ENCODE peak calls at places on chromosomes 16 and 17, in nine cellular contexts. I is IMR-90; B is caudate nucleus; A is OCI-LY7; M is PC-3; S is dorsolateral prefrontal cortex; F is A549; L is naive thymus-derived CD4-positive, alpha-beta T cell; U is right cardiac atrium. R is an unnamed sample.

GRCh38 chr16:9077001-9077809 is 14.2 kb upstream of the HAPSTR1 start:
- DNase-seq in I (peak; percentile 88), S (no peak), L (no peak), F (peak; percentile 79), M (peak; percentile 64), B (no peak), A (peak; percentile 56), U (no peak), R (no peak)

GRCh38 chr16:73172621-73173312 is 124.8 kb upstream of the ZFHX3 start:
- DNase-seq in A (no peak), L (no peak), I (peak; percentile 91), S (no peak), B (no peak), M (peak; percentile 65), U (peak; percentile 92), F (no peak), R (no peak)

GRCh38 chr16:85348921-85349334 is 236.7 kb upstream of the CIBAR2 start:
- DNase-seq in U (peak; percentile 43), F (no peak), M (no peak), A (no peak), L (no peak), S (no peak), B (no peak), I (no peak), R (no peak)

GRCh38 chr16:1305823-1306222 is 3.6 kb upstream of the UBE2I start:
- DNase-seq in F (no peak), A (no peak), I (no peak), B (no peak), U (no peak), M (no peak), S (no peak), L (no peak), R (no peak)

GRCh38 chr17:60086822-60087591 is 8.3 kb upstream of the HEATR6 start:
- DNase-seq in U (no peak), M (no peak), I (peak; percentile 72), A (no peak), L (no peak), F (peak; percentile 29), B (no peak), S (no peak), R (no peak)

GRCh38 chr16:85935957-85936760 is 37.2 kb downstream of the IRF8 start:
- DNase-seq in F (no peak), S (no peak), B (no peak), M (no peak), A (peak; percentile 72), U (no peak), L (peak; percentile 80), I (no peak), R (no peak)

GRCh38 chr17:82613283-82614094 is 34.8 kb downstream of the WDR45B start:
- DNase-seq in S (no peak), M (no peak), I (no peak), F (no peak), A (no peak), U (peak; percentile 70), L (no peak), B (no peak), R (no peak)

GRCh38 chr16:30628628-30629342 is 18.6 kb upstream of the ZNF689 start:
- DNase-seq in I (peak; percentile 68), A (peak; percentile 84), S (peak; percentile 91), U (peak; percentile 95), M (peak; percentile 84), L (peak; percentile 84), B (peak; percentile 42), F (peak; percentile 86), R (peak; percentile 88)

GRCh38 chr16:11796227-11797165 is 562 bp downstream of the ZC3H7A start:
- DNase-seq in A (peak; percentile 31), M (peak; percentile 11), I (peak; percentile 44), L (peak; percentile 39), S (peak; percentile 52), U (peak; percentile 89), B (peak; percentile 14), F (peak; percentile 47), R (peak; percentile 51)

GRCh38 chr17:62705116-62705515 is 77.6 kb downstream of the MRC2 start:
- DNase-seq in B (no peak), I (no peak), A (no peak), S (no peak), L (no peak), U (no peak), M (no peak), F (no peak), R (peak; percentile 49)

GRCh38 chr16:9090101-9090959 is 1.1 kb upstream of the HAPSTR1 start:
- DNase-seq in S (peak; percentile 34), M (peak; percentile 12), L (peak; percentile 38), U (peak; percentile 82), F (no peak), I (no peak), A (peak; percentile 45), B (no peak), R (peak; percentile 32)

GRCh38 chr17:44546711-44547606 is 10.3 kb upstream of the FZD2 start:
- DNase-seq in S (no peak), F (no peak), B (no peak), A (no peak), I (peak; percentile 73), U (no peak), M (peak; percentile 64), L (no peak), R (no peak)

GRCh38 chr16:70688266-70688742 is 2.5 kb upstream of the MTSS2 start:
- DNase-seq in L (no peak), F (no peak), U (peak; percentile 92), S (peak; percentile 90), B (peak; percentile 63), A (no peak), M (no peak), I (peak; percentile 59), R (peak; percentile 84)

GRCh38 chr17:75518983-75519540 is 2.7 kb downstream of the TSEN54 start:
- DNase-seq in M (no peak), A (no peak), L (no peak), S (no peak), B (no peak), F (no peak), U (peak; percentile 44), I (no peak), R (no peak)

GRCh38 chr16:81623365-81624102 is 155.6 kb upstream of the PLCG2 start:
- DNase-seq in F (peak; percentile 65), A (peak; percentile 72), U (no peak), I (peak; percentile 43), M (peak; percentile 54), L (peak; percentile 40), B (no peak), S (no peak), R (no peak)

GRCh38 chr17:40910441-40910841 is 25.4 kb upstream of the KRT20 start:
- DNase-seq in B (no peak), F (no peak), S (no peak), L (no peak), I (peak; percentile 55), A (no peak), U (no peak), M (peak; percentile 31), R (no peak)

GRCh38 chr17:48595107-48595999 is 1.8 kb upstream of the HOXB5 start:
- DNase-seq in M (no peak), I (peak; percentile 53), F (no peak), A (no peak), U (peak; percentile 7), B (no peak), L (no peak), S (no peak), R (no peak)
- H3K27ac ChIP-seq in M (no peak overlapping the region), I (peak overlapping the region; percentile 99), F (no peak overlapping the region), A (no peak overlapping the region), U (no peak overlapping the region), B (no peak overlapping the region), L (no peak overlapping the region), S (no peak overlapping the region), R (no peak overlapping the region)

GRCh38 chr17:489758-490329 is 137.2 kb upstream of the RPH3AL start:
- DNase-seq in I (peak; percentile 44), A (peak; percentile 69), M (no peak), B (no peak), U (peak; percentile 76), S (no peak), F (peak; percentile 67), L (peak; percentile 80), R (no peak)
- H3K27ac ChIP-seq in I (peak overlapping the region; percentile 54), A (peak overlapping the region; percentile 78), M (no peak overlapping the region), B (no peak overlapping the region), U (peak overlapping the region; percentile 16), S (peak overlapping the region; percentile 10), F (peak overlapping the region; percentile 72), L (peak overlapping the region; percentile 83), R (no peak overlapping the region)

GRCh38 chr16:15858921-15859668 is 2.3 kb upstream of the MYH11 start:
- DNase-seq in S (no peak), A (no peak), L (no peak), F (no peak), M (no peak), B (no peak), U (no peak), I (no peak), R (no peak)

GRCh38 chr16:15857779-15858560 is 1.1 kb upstream of the MYH11 start:
- DNase-seq in U (peak; percentile 82), I (peak; percentile 50), L (no peak), B (no peak), S (no peak), A (no peak), M (no peak), F (no peak), R (no peak)

GRCh38 chr16:15865742-15866141 is 8.9 kb upstream of the MYH11 start:
- DNase-seq in M (no peak), I (peak; percentile 73), F (no peak), A (no peak), B (no peak), U (no peak), S (no peak), L (no peak), R (no peak)

GRCh38 chr16:15864939-15865338 is 8.1 kb upstream of the MYH11 start:
- DNase-seq in A (no peak), M (no peak), B (no peak), I (peak; percentile 31), S (no peak), F (no peak), L (no peak), U (no peak), R (no peak)

GRCh38 chr16:15861996-15862395 is 5.2 kb upstream of the MYH11 start:
- DNase-seq in M (peak; percentile 53), I (no peak), S (no peak), B (no peak), F (no peak), L (no peak), U (no peak), A (no peak), R (no peak)
- H3K27ac ChIP-seq in M (no peak overlapping the region), I (no peak overlapping the region), S (no peak overlapping the region), B (no peak overlapping the region), F (no peak overlapping the region), L (no peak overlapping the region), U (no peak overlapping the region), A (no peak overlapping the region), R (no peak overlapping the region)

DNA sequence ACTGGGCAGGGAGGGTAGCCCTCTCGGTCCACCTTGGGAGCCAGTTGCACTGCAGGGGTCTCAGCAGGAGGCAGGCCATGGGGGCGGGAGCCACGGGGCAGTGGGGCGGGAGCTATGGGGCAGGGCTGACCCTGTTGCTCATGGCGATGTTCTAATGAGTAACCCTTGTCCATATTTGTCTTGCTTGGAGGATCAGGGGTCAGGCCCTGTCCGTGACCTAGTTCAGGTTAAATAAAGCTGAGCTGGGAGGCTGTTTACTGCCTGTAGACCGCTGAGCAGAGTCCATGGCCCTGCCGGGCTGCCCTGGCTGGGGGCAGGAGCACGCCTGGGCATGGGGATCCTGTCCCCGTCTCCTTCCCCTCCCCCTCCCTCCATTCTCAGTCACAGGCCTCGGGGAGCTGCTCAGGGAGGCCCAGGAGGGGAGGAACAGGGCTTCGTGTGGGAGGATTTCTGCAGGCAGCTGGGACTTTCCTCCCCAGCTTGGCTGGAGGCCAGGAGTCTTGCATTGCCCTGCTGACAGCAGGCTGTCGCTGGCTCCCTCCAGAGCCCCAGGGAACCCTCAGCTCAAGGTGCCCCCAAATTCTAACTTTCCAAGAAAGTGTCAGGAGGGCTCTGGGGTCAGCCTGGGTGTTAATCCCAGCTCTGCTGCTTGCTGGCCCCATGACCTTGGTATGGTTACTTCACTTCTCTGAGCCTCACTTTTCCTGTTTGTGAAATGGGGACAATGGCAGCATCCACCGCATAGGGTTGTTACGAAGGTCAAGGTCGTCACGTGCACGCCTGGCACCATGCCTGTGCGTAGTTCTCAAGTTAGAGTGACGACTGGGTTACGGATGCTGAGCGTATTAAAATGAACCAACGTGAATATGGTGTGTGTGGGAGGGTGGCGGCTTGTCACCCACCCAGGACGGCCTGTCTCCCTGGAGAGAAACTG is 6.1 kb upstream of the SERPINF2 start:
- DNase-seq in F (peak; percentile 66), L (no peak), U (peak; percentile 87), M (no peak), S (peak; percentile 67), B (no peak), I (peak; percentile 83), A (no peak), R (no peak)
- H3K27ac ChIP-seq in F (peak overlapping the region; percentile 53), L (no peak overlapping the region), U (no peak overlapping the region), M (no peak overlapping the region), S (no peak overlapping the region), B (peak overlapping the region; percentile 13), I (peak overlapping the region; percentile 39), A (no peak overlapping the region), R (no peak overlapping the region)